ENCODE peak calls at places on chromosomes 12 and 14, in four cellular contexts. Z, D, W and V are unnamed samples.

GRCh38 chr12:1527789-1528188 is 66.6 kb downstream of the FBXL14 start:
- DNase-seq in Z (no peak), D (no peak), W (no peak), V (no peak)

GRCh38 chr14:22112004-22112403 is 438.4 kb upstream of the OR4E1 start:
- DNase-seq in Z (peak; percentile 9), D (no peak), W (peak; percentile 25), V (peak; percentile 22)

GRCh38 chr14:51978566-51979398 is 10.6 kb upstream of the RTRAF start:
- DNase-seq in Z (peak; percentile 42), D (peak; percentile 43), W (peak; percentile 62), V (peak; percentile 76)

GRCh38 chr12:121577443-121578180 is 3.2 kb downstream of the KDM2B start:
- DNase-seq in Z (no peak), D (no peak), W (no peak), V (no peak)

GRCh38 chr12:106045251-106045674 is 93.5 kb downstream of the NUAK1 start:
- DNase-seq in Z (no peak), D (no peak), W (no peak), V (no peak)

GRCh38 chr12:111758120-111758561 is 8.6 kb upstream of the ALDH2 start:
- DNase-seq in Z (no peak), D (no peak), W (no peak), V (no peak)

GRCh38 chr12:111692575-111693210 is 6.8 kb downstream of the ACAD10 start:
- DNase-seq in Z (peak; percentile 56), D (no peak), W (no peak), V (peak; percentile 52)

GRCh38 chr12:45475594-45475993 is 253.9 kb upstream of the ARID2 start:
- DNase-seq in Z (no peak), D (no peak), W (no peak), V (no peak)

GRCh38 chr12:46221255-46222128 is 47.4 kb downstream of the SLC38A1 start:
- DNase-seq in Z (peak; percentile 9), D (no peak), W (no peak), V (no peak)

GRCh38 chr14:60348211-60348610 is 99.2 kb downstream of the PPM1A start:
- DNase-seq in Z (no peak), D (no peak), W (no peak), V (no peak)

GRCh38 chr12:5827591-5827990 is 117.5 kb downstream of the ANO2 start:
- DNase-seq in Z (no peak), D (no peak), W (no peak), V (no peak)

GRCh38 chr14:85531141-85531593 is 1.2 kb downstream of the FLRT2 start:
- DNase-seq in Z (no peak), D (no peak), W (no peak), V (no peak)

GRCh38 chr14:76203086-76204001 is 51.6 kb downstream of the GPATCH2L start:
- DNase-seq in Z (no peak), D (peak; percentile 95), W (no peak), V (no peak)

GRCh38 chr12:122024132-122024785 is 2.6 kb downstream of the BCL7A start:
- DNase-seq in Z (peak; percentile 51), D (no peak), W (peak; percentile 20), V (no peak)

GRCh38 chr12:109097435-109098141 is at the start of gene UNG:
- DNase-seq in Z (peak; percentile 100), D (peak; percentile 72), W (peak; percentile 91), V (peak; percentile 95)

GRCh38 chr14:29913550-29913949 is 14.1 kb downstream of the PRKD1 start:
- DNase-seq in Z (no peak), D (no peak), W (no peak), V (no peak)

GRCh38 chr14:23636317-23637211 is at the start of gene DHRS2:
- DNase-seq in Z (no peak), D (no peak), W (peak; percentile 100), V (no peak)

GRCh38 chr14:81480741-81481140 is 52.9 kb downstream of the SEL1L start:
- DNase-seq in Z (no peak), D (no peak), W (no peak), V (no peak)

GRCh38 chr12:115599251-115599811 is 678.2 kb downstream of the MED13L start:
- DNase-seq in Z (no peak), D (no peak), W (no peak), V (no peak)

GRCh38 chr14:61461808-61462275 is 140.5 kb downstream of the PRKCH start:
- DNase-seq in Z (peak; percentile 43), D (no peak), W (peak; percentile 68), V (peak; percentile 67)

GRCh38 chr14:93932642-93933041 is 5.5 kb downstream of the FAM181A start:
- DNase-seq in Z (no peak), D (no peak), W (no peak), V (no peak)

GRCh38 chr12:32891956-32892355 is 4.6 kb downstream of the PKP2 start:
- DNase-seq in Z (no peak), D (no peak), W (peak; percentile 75), V (no peak)

GRCh38 chr14:90464481-90464880 is 67.7 kb downstream of the CALM1 start:
- DNase-seq in Z (no peak), D (no peak), W (no peak), V (no peak)

GRCh38 chr12:28104338-28104737 is 85.9 kb upstream of the CCDC91 start:
- DNase-seq in Z (no peak), D (no peak), W (no peak), V (no peak)

GRCh38 chr12:63944586-63945228 is 100.2 kb downstream of the SRGAP1 start:
- DNase-seq in Z (no peak), D (no peak), W (peak; percentile 83), V (no peak)
- TF ChIP-seq FOXK2 in Z (no peak), D (no peak), W (no peak), V (no peak)

DNA sequence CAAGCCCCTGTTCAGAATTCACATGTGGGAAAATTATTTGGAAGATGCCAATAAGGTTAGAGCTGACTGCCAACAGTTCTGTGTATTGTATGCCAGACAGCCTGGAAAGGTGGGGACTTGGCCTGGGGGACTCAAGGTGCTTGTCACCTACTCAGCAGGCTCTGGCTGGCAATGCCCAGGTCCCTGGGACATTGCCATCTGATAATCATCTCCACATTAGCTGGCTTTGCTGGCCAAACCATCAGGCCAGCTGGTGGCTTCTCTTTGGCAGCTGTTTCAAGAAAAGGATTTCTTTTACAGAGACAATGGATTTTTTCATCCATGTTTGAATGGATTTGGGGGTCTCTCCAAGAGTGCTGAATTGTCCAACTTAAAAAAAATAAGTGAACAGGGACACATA is 165.2 kb downstream of the BRMS1L start:
- DNase-seq in Z (no peak), D (no peak), W (no peak), V (no peak)
- TF ChIP-seq FOXM1 in Z (no peak), D (no peak), W (no peak), V (no peak)

GRCh38 chr14:35347323-35348043 is 55.3 kb downstream of the PSMA6 start:
- DNase-seq in Z (no peak), D (no peak), W (peak; percentile 99), V (no peak)
- TF ChIP-seq BHLHE40 in Z (no peak), D (no peak), W (no peak), V (no peak)

DNA sequence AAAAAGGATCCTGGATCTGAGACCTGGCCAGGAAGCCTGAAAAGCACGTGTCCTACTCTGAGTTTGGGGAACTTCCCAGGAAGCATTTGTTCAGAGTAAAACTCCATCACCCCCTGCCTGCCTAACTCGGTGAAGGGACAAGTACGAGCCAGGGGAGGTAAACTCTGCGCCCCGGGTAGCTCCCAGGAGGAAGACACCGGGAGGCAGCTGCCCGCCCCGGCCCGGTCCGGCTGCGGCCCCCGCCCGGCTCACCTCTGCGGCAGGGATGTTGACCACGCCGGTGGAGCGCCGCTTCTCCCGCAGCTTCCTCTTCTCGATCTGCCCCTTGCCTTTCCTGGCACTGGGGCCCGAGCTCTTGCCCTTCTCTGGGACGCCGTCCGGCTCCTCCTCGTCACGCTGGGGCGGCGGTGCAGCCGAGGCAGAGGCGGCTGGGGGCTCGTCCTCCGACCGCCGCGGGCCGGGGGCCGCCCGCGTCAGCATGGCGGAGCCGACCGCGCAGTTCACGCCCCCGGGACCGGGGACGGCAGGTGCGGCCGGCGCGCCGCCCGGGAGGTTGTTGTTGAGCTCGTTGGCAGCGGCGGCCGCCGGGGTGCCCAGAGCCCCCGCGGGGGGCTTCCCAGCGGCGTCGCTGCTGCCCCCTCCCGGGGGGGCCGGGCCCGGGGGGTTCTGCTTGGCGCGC is 1.1 kb downstream of the PAWR start:
- DNase-seq in Z (no peak), D (no peak), W (peak; percentile 27), V (peak; percentile 33)
- TF ChIP-seq FOXK2 in Z (no peak), D (no peak), W (no peak), V (no peak)